ENCODE peak calls at places on chromosomes 1 and 21, in ten cellular contexts. J is Calu3; O is astrocyte of the hippocampus; X is B cell; W is HCT116; B is ureter; G is NCI-H2107; E is stimulated activated CD8-positive, alpha-beta memory T cell treated with anti-CD3 and anti-CD28 coated beads, Interleukin-15, amount 100 ng/mL, for 1 hour; T is activated CD4-positive, CD25-positive, alpha-beta regulatory T cell treated with anti-CD3 and anti-CD28 coated beads, Interleukin-2, amount 50 U/mL, for 72 hours; U is NCI-H774. F is an unnamed sample.

GRCh38 chr1:70442486-70442885 is 31.4 kb downstream of the CTH start:
- DNase-seq in J (no peak), O (no peak), X (no peak), W (no peak), B (no peak), G (no peak), E (no peak), T (no peak), U (no peak), F (no peak)

GRCh38 chr1:19080715-19081114 is 124.2 kb upstream of the IFFO2 start:
- DNase-seq in J (no peak), O (peak), X (no peak), W (no peak), B (no peak), G (no peak), E (no peak), T (no peak), U (no peak), F (no peak)

GRCh38 chr1:157965584-157965983 is 27.9 kb upstream of the KIRREL1 start:
- DNase-seq in J (no peak), O (no peak), X (no peak), W (no peak), B (no peak), G (no peak), E (no peak), T (no peak), U (no peak), F (no peak)

GRCh38 chr1:240001177-240001740 is 90.4 kb upstream of the FMN2 start:
- DNase-seq in J (no peak), O (no peak), X (no peak), W (no peak), B (no peak), G (no peak), E (no peak), T (no peak), U (no peak), F (no peak)

GRCh38 chr1:228170666-228171065 is 5.1 kb downstream of the IBA57 start:
- DNase-seq in J (no peak), O (no peak), X (no peak), W (no peak), B (no peak), G (no peak), E (no peak), T (no peak), U (no peak), F (no peak)

GRCh38 chr21:21156397-21156796 is 158.2 kb downstream of the NCAM2 start:
- DNase-seq in J (no peak), O (no peak), X (no peak), W (no peak), B (no peak), G (no peak), E (no peak), T (no peak), U (no peak), F (no peak)

GRCh38 chr1:238340989-238341388 is 450.3 kb upstream of the ZP4 start:
- DNase-seq in J (no peak), O (no peak), X (no peak), W (no peak), B (no peak), G (no peak), E (no peak), T (no peak), U (no peak), F (no peak)

GRCh38 chr1:204320413-204320812 is 39.3 kb downstream of the PLEKHA6 start:
- DNase-seq in J (no peak), O (peak), X (no peak), W (no peak), B (no peak), G (no peak), E (no peak), T (no peak), U (no peak), F (no peak)